ENCODE peak calls at places on chromosome 20, in six cellular contexts. W is CD8-positive, alpha-beta memory T cell; P is GM12878; V is tibial artery; L is GM23248; Z is CD4-positive, alpha-beta memory T cell. Y is an unnamed sample.

GRCh38 chr20:32751309-32752020 is 8.2 kb upstream of the COMMD7 start:
- DNase-seq in W (no peak), P (no peak), V (no peak), L (no peak), Z (no peak), Y (no peak)

GRCh38 chr20:43913291-43914025 is 1.2 kb upstream of the TOX2 start:
- DNase-seq in W (no peak), P (no peak), V (no peak), L (no peak), Z (no peak), Y (no peak)

GRCh38 chr20:33229843-33230242 is 6.0 kb upstream of the BPIFA1 start:
- DNase-seq in W (no peak), P (no peak), V (no peak), L (no peak), Z (no peak), Y (no peak)

GRCh38 chr20:37627767-37628130 is 66.1 kb upstream of the CTNNBL1 start:
- DNase-seq in W (no peak), P (no peak), V (no peak), L (no peak), Z (no peak), Y (no peak)

GRCh38 chr20:43666376-43667328 is at the start of gene MYBL2:
- DNase-seq in W (peak; percentile 55), P (no peak), V (no peak), L (peak; percentile 86), Z (peak; percentile 69), Y (peak; percentile 69)

GRCh38 chr20:52459150-52459549 is 267.6 kb upstream of the ZFP64 start:
- DNase-seq in W (no peak), P (no peak), V (no peak), L (no peak), Z (no peak), Y (no peak)

GRCh38 chr20:32281711-32282110 is 4.3 kb downstream of the KIF3B start:
- DNase-seq in W (no peak), P (no peak), V (peak; percentile 9), L (no peak), Z (no peak), Y (no peak)

GRCh38 chr20:40471261-40471629 is 217.8 kb downstream of the MAFB start:
- DNase-seq in W (no peak), P (no peak), V (no peak), L (peak; percentile 26), Z (no peak), Y (no peak)

GRCh38 chr20:5608448-5609161 is 141.6 kb upstream of the SHLD1 start:
- DNase-seq in W (no peak), P (no peak), V (no peak), L (peak; percentile 73), Z (no peak), Y (no peak)

GRCh38 chr20:9884061-9884460 is 45.2 kb upstream of the PAK5 start:
- DNase-seq in W (no peak), P (no peak), V (no peak), L (no peak), Z (no peak), Y (no peak)

GRCh38 chr20:37179671-37180524 is 550 bp upstream of the MROH8 start:
- DNase-seq in W (no peak), P (no peak), V (no peak), L (peak; percentile 84), Z (no peak), Y (no peak)

GRCh38 chr20:48999890-49000870 is 45.9 kb upstream of the CSE1L start:
- DNase-seq in W (no peak), P (no peak), V (no peak), L (peak; percentile 20), Z (no peak), Y (no peak)

GRCh38 chr20:45044084-45044573 is 56.8 kb downstream of the KCNS1 start:
- DNase-seq in W (peak; percentile 10), P (no peak), V (no peak), L (peak; percentile 90), Z (peak; percentile 64), Y (no peak)

GRCh38 chr20:54320148-54320607 is 112.3 kb downstream of the PFDN4 start:
- DNase-seq in W (no peak), P (no peak), V (no peak), L (peak; percentile 25), Z (no peak), Y (no peak)

GRCh38 chr20:8756410-8756809 is 312.5 kb upstream of the PLCB4 start:
- DNase-seq in W (no peak), P (no peak), V (no peak), L (peak; percentile 98), Z (no peak), Y (no peak)

GRCh38 chr20:137668-138131 is 4.7 kb upstream of the DEFB126 start:
- DNase-seq in W (no peak), P (no peak), V (no peak), L (peak; percentile 1), Z (no peak), Y (no peak)

GRCh38 chr20:57877131-57877784 is 167.4 kb upstream of the PMEPA1 start:
- DNase-seq in W (no peak), P (no peak), V (no peak), L (no peak), Z (no peak), Y (no peak)

GRCh38 chr20:32470025-32470861 is 112.1 kb downstream of the ASXL1 start:
- DNase-seq in W (no peak), P (no peak), V (no peak), L (peak; percentile 29), Z (peak; percentile 18), Y (no peak)

GRCh38 chr20:19440660-19441527 is 228.5 kb downstream of the SLC24A3 start:
- DNase-seq in W (no peak), P (no peak), V (no peak), L (no peak), Z (no peak), Y (no peak)

GRCh38 chr20:58361549-58361948 is 27.5 kb upstream of the VAPB start:
- DNase-seq in W (no peak), P (no peak), V (no peak), L (peak; percentile 58), Z (no peak), Y (no peak)

GRCh38 chr20:62104234-62104789 is 18.0 kb upstream of the LSM14B start:
- DNase-seq in W (no peak), P (no peak), V (no peak), L (no peak), Z (no peak), Y (no peak)
- H3K9me3 ChIP-seq in W (peaks cover 33% of the 10 kb centered on the region), P (peaks cover 11% of the 10 kb centered on the region), V (peaks cover 52% of the 10 kb centered on the region), L (no peaks in the 10 kb centered on the region), Z (peaks cover 28% of the 10 kb centered on the region), Y (no peaks in the 10 kb centered on the region)

GRCh38 chr20:41599699-41600104 is 18.5 kb downstream of the CHD6 start:
- DNase-seq in W (no peak), P (no peak), V (no peak), L (no peak), Z (no peak), Y (no peak)
- H3K9me3 ChIP-seq in W (peaks cover 45% of the 10 kb centered on the region), P (peaks cover 53% of the 10 kb centered on the region), V (peaks cover 21% of the 10 kb centered on the region), L (no peaks in the 10 kb centered on the region), Z (peaks cover 39% of the 10 kb centered on the region), Y (peaks cover 13% of the 10 kb centered on the region)

DNA sequence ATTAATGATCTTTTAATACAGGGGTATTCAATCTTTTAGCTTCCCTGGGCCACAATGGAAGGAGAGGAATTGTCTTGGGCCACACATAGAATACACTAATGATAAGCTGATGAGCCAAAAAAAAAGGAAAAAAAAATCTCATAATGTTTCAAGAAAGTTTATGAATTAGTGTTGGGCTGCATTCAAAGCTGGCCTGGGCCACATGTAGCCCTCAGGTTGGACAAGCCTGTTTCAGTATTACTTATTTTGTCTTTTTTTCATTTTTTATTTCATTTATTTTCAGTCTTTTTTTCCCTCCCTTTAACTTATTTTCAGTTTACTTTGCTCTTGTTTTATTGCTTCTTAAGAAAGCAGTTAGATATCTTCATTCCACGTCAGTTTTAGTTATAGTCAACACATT is 2171.8 kb upstream of the DEFB115 start:
- DNase-seq in W (no peak), P (no peak), V (no peak), L (no peak), Z (no peak), Y (no peak)
- H3K9me3 ChIP-seq in W (peaks cover 6% of the 10 kb centered on the region), P (no peaks in the 10 kb centered on the region), V (no peaks in the 10 kb centered on the region), L (no peaks in the 10 kb centered on the region), Z (no peaks in the 10 kb centered on the region), Y (no peaks in the 10 kb centered on the region)

DNA sequence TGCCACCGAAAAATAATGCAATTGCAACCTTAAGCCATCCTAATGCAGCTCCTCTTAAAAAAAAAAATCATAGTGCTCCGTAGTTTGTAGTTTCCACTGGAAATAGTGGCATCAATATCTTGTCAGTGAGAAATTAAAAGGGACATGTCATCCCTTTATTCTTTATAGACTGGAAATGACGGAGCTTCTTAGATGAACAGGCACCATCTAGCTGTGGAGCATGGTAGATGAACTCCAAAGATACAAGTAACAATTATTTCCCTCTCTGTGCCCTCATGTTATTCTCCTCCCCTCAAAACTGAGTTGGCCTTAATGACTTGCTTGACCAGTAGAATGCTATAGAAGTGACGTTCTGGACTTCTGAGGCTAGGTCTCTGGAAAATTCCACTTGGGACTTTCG is 268.1 kb upstream of the SPTLC3 start:
- DNase-seq in W (no peak), P (no peak), V (no peak), L (no peak), Z (no peak), Y (no peak)
- H3K9me3 ChIP-seq in W (no peaks in the 10 kb centered on the region), P (no peaks in the 10 kb centered on the region), V (no peaks in the 10 kb centered on the region), L (no peaks in the 10 kb centered on the region), Z (no peaks in the 10 kb centered on the region), Y (no peaks in the 10 kb centered on the region)

DNA sequence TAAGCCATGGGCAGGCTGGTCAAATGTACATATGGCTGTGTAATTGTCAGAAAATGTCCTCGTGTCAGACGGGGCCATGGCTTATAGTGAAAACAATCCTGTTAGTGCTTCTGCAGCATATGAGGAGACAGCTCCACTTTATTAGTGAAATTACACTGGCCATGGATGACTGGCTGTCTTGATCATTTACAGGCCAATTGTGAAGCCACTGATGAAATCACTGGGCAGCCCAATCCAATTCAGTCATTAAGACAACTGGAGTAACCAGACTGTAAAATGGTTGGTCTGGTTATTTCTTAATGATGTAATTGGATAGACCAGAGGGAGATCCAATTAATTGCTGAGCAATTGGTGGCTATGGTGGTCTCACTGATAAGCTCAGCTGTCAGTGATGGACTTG is 749.5 kb downstream of the KIF16B start:
- DNase-seq in W (no peak), P (no peak), V (no peak), L (no peak), Z (no peak), Y (no peak)
- H3K9me3 ChIP-seq in W (no peaks in the 10 kb centered on the region), P (no peaks in the 10 kb centered on the region), V (no peaks in the 10 kb centered on the region), L (no peaks in the 10 kb centered on the region), Z (no peaks in the 10 kb centered on the region), Y (no peaks in the 10 kb centered on the region)